ENCODE peak calls at places on chromosomes 5 and 9, in ten cellular contexts. One of them, this sample, is unnamed.

GRCh38 chr5:173282916-173283315 is 45.3 kb downstream of the STC2 start:
- DNase-seq in Daoy: no peak
- DNase-seq in stimulated activated CD8-positive, alpha-beta memory T cell treated with anti-CD3 and anti-CD28 coated beads, Interleukin-7, amount 100 ng/mL, for 4 hours: no peak
- DNase-seq in heart right ventricle: no peak
- DNase-seq in activated CD8-positive, alpha-beta memory T cell treated with anti-CD3 and anti-CD28 coated beads for 24 hours: no peak
- DNase-seq in Right ventricle myocardium inferior: no peak
- DNase-seq in endodermal cell: no peak
- DNase-seq in activated CD4-positive, alpha-beta T cell treated with anti-CD3 and anti-CD28 coated beads, Interleukin-2, amount 50 U/mL, for 1 hour: no peak
- DNase-seq in choroid plexus epithelial cell: no peak
- DNase-seq in aorta: no peak
- DNase-seq in this sample: no peak

GRCh38 chr9:84062538-84062937 is 81.9 kb downstream of the RMI1 start:
- DNase-seq in activated CD8-positive, alpha-beta memory T cell treated with anti-CD3 and anti-CD28 coated beads for 24 hours: no peak
- DNase-seq in activated CD4-positive, alpha-beta T cell treated with anti-CD3 and anti-CD28 coated beads, Interleukin-2, amount 50 U/mL, for 1 hour: no peak
- DNase-seq in choroid plexus epithelial cell: no peak
- DNase-seq in endodermal cell: no peak
- DNase-seq in Daoy: no peak
- DNase-seq in aorta: no peak
- DNase-seq in heart right ventricle: peak; percentile 59
- DNase-seq in Right ventricle myocardium inferior: no peak
- DNase-seq in stimulated activated CD8-positive, alpha-beta memory T cell treated with anti-CD3 and anti-CD28 coated beads, Interleukin-7, amount 100 ng/mL, for 4 hours: no peak
- DNase-seq in this sample: no peak

GRCh38 chr9:126986506-126986951 is 71.9 kb downstream of the RALGPS1 start:
- DNase-seq in Daoy: peak; percentile 91
- DNase-seq in endodermal cell: no peak
- DNase-seq in activated CD4-positive, alpha-beta T cell treated with anti-CD3 and anti-CD28 coated beads, Interleukin-2, amount 50 U/mL, for 1 hour: peak; percentile 18
- DNase-seq in choroid plexus epithelial cell: no peak
- DNase-seq in activated CD8-positive, alpha-beta memory T cell treated with anti-CD3 and anti-CD28 coated beads for 24 hours: no peak
- DNase-seq in heart right ventricle: no peak
- DNase-seq in stimulated activated CD8-positive, alpha-beta memory T cell treated with anti-CD3 and anti-CD28 coated beads, Interleukin-7, amount 100 ng/mL, for 4 hours: no peak
- DNase-seq in Right ventricle myocardium inferior: no peak
- DNase-seq in aorta: no peak
- DNase-seq in this sample: no peak

GRCh38 chr5:143177263-143177994 is 226.1 kb downstream of the NR3C1 start:
- DNase-seq in Right ventricle myocardium inferior: no peak
- DNase-seq in Daoy: peak; percentile 99
- DNase-seq in heart right ventricle: no peak
- DNase-seq in choroid plexus epithelial cell: peak; percentile 59
- DNase-seq in endodermal cell: no peak
- DNase-seq in activated CD4-positive, alpha-beta T cell treated with anti-CD3 and anti-CD28 coated beads, Interleukin-2, amount 50 U/mL, for 1 hour: no peak
- DNase-seq in activated CD8-positive, alpha-beta memory T cell treated with anti-CD3 and anti-CD28 coated beads for 24 hours: no peak
- DNase-seq in aorta: peak; percentile 72
- DNase-seq in stimulated activated CD8-positive, alpha-beta memory T cell treated with anti-CD3 and anti-CD28 coated beads, Interleukin-7, amount 100 ng/mL, for 4 hours: no peak
- DNase-seq in this sample: no peak

GRCh38 chr9:90970603-90971002 is 169.0 kb downstream of the SYK start:
- DNase-seq in activated CD4-positive, alpha-beta T cell treated with anti-CD3 and anti-CD28 coated beads, Interleukin-2, amount 50 U/mL, for 1 hour: no peak
- DNase-seq in activated CD8-positive, alpha-beta memory T cell treated with anti-CD3 and anti-CD28 coated beads for 24 hours: no peak
- DNase-seq in heart right ventricle: no peak
- DNase-seq in Right ventricle myocardium inferior: no peak
- DNase-seq in endodermal cell: no peak
- DNase-seq in aorta: no peak
- DNase-seq in choroid plexus epithelial cell: no peak
- DNase-seq in Daoy: peak; percentile 53
- DNase-seq in stimulated activated CD8-positive, alpha-beta memory T cell treated with anti-CD3 and anti-CD28 coated beads, Interleukin-7, amount 100 ng/mL, for 4 hours: no peak
- DNase-seq in this sample: no peak

GRCh38 chr9:34151398-34151797 is 24.9 kb upstream of the DCAF12 start:
- DNase-seq in activated CD8-positive, alpha-beta memory T cell treated with anti-CD3 and anti-CD28 coated beads for 24 hours: no peak
- DNase-seq in Right ventricle myocardium inferior: no peak
- DNase-seq in endodermal cell: no peak
- DNase-seq in activated CD4-positive, alpha-beta T cell treated with anti-CD3 and anti-CD28 coated beads, Interleukin-2, amount 50 U/mL, for 1 hour: no peak
- DNase-seq in stimulated activated CD8-positive, alpha-beta memory T cell treated with anti-CD3 and anti-CD28 coated beads, Interleukin-7, amount 100 ng/mL, for 4 hours: no peak
- DNase-seq in heart right ventricle: no peak
- DNase-seq in Daoy: no peak
- DNase-seq in aorta: no peak
- DNase-seq in choroid plexus epithelial cell: no peak
- DNase-seq in this sample: no peak

GRCh38 chr5:172088801-172089200 is 82.4 kb upstream of the FBXW11 start:
- DNase-seq in stimulated activated CD8-positive, alpha-beta memory T cell treated with anti-CD3 and anti-CD28 coated beads, Interleukin-7, amount 100 ng/mL, for 4 hours: no peak
- DNase-seq in activated CD4-positive, alpha-beta T cell treated with anti-CD3 and anti-CD28 coated beads, Interleukin-2, amount 50 U/mL, for 1 hour: no peak
- DNase-seq in Right ventricle myocardium inferior: no peak
- DNase-seq in choroid plexus epithelial cell: no peak
- DNase-seq in endodermal cell: peak; percentile 32
- DNase-seq in Daoy: no peak
- DNase-seq in aorta: no peak
- DNase-seq in heart right ventricle: no peak
- DNase-seq in activated CD8-positive, alpha-beta memory T cell treated with anti-CD3 and anti-CD28 coated beads for 24 hours: no peak
- DNase-seq in this sample: no peak

GRCh38 chr5:113250341-113250953 is 184.3 kb downstream of the TSSK1B start:
- DNase-seq in choroid plexus epithelial cell: peak; percentile 100
- DNase-seq in activated CD8-positive, alpha-beta memory T cell treated with anti-CD3 and anti-CD28 coated beads for 24 hours: no peak
- DNase-seq in heart right ventricle: peak; percentile 73
- DNase-seq in Right ventricle myocardium inferior: no peak
- DNase-seq in activated CD4-positive, alpha-beta T cell treated with anti-CD3 and anti-CD28 coated beads, Interleukin-2, amount 50 U/mL, for 1 hour: no peak
- DNase-seq in endodermal cell: no peak
- DNase-seq in aorta: peak; percentile 50
- DNase-seq in stimulated activated CD8-positive, alpha-beta memory T cell treated with anti-CD3 and anti-CD28 coated beads, Interleukin-7, amount 100 ng/mL, for 4 hours: no peak
- DNase-seq in Daoy: peak; percentile 74
- DNase-seq in this sample: no peak

GRCh38 chr9:132472199-132472598 is 62.2 kb downstream of the CFAP77 start:
- DNase-seq in aorta: no peak
- DNase-seq in activated CD8-positive, alpha-beta memory T cell treated with anti-CD3 and anti-CD28 coated beads for 24 hours: no peak
- DNase-seq in heart right ventricle: no peak
- DNase-seq in endodermal cell: no peak
- DNase-seq in Right ventricle myocardium inferior: no peak
- DNase-seq in stimulated activated CD8-positive, alpha-beta memory T cell treated with anti-CD3 and anti-CD28 coated beads, Interleukin-7, amount 100 ng/mL, for 4 hours: no peak
- DNase-seq in Daoy: no peak
- DNase-seq in choroid plexus epithelial cell: no peak
- DNase-seq in activated CD4-positive, alpha-beta T cell treated with anti-CD3 and anti-CD28 coated beads, Interleukin-2, amount 50 U/mL, for 1 hour: no peak
- DNase-seq in this sample: no peak

GRCh38 chr5:72222521-72222920 is 97.5 kb downstream of the MRPS27 start:
- DNase-seq in stimulated activated CD8-positive, alpha-beta memory T cell treated with anti-CD3 and anti-CD28 coated beads, Interleukin-7, amount 100 ng/mL, for 4 hours: no peak
- DNase-seq in choroid plexus epithelial cell: no peak
- DNase-seq in Daoy: no peak
- DNase-seq in heart right ventricle: no peak
- DNase-seq in Right ventricle myocardium inferior: no peak
- DNase-seq in endodermal cell: no peak
- DNase-seq in activated CD8-positive, alpha-beta memory T cell treated with anti-CD3 and anti-CD28 coated beads for 24 hours: no peak
- DNase-seq in activated CD4-positive, alpha-beta T cell treated with anti-CD3 and anti-CD28 coated beads, Interleukin-2, amount 50 U/mL, for 1 hour: no peak
- DNase-seq in aorta: no peak
- DNase-seq in this sample: no peak

GRCh38 chr9:87663556-87663955 is 62.4 kb upstream of the CTSL start:
- DNase-seq in heart right ventricle: no peak
- DNase-seq in Right ventricle myocardium inferior: no peak
- DNase-seq in choroid plexus epithelial cell: no peak
- DNase-seq in activated CD4-positive, alpha-beta T cell treated with anti-CD3 and anti-CD28 coated beads, Interleukin-2, amount 50 U/mL, for 1 hour: no peak
- DNase-seq in endodermal cell: no peak
- DNase-seq in Daoy: no peak
- DNase-seq in stimulated activated CD8-positive, alpha-beta memory T cell treated with anti-CD3 and anti-CD28 coated beads, Interleukin-7, amount 100 ng/mL, for 4 hours: no peak
- DNase-seq in activated CD8-positive, alpha-beta memory T cell treated with anti-CD3 and anti-CD28 coated beads for 24 hours: no peak
- DNase-seq in aorta: no peak
- DNase-seq in this sample: no peak

GRCh38 chr5:155699385-155699784 is 627.6 kb upstream of the SGCD start:
- DNase-seq in Right ventricle myocardium inferior: no peak
- DNase-seq in stimulated activated CD8-positive, alpha-beta memory T cell treated with anti-CD3 and anti-CD28 coated beads, Interleukin-7, amount 100 ng/mL, for 4 hours: no peak
- DNase-seq in Daoy: no peak
- DNase-seq in heart right ventricle: no peak
- DNase-seq in aorta: no peak
- DNase-seq in activated CD8-positive, alpha-beta memory T cell treated with anti-CD3 and anti-CD28 coated beads for 24 hours: no peak
- DNase-seq in activated CD4-positive, alpha-beta T cell treated with anti-CD3 and anti-CD28 coated beads, Interleukin-2, amount 50 U/mL, for 1 hour: no peak
- DNase-seq in endodermal cell: peak; percentile 54
- DNase-seq in choroid plexus epithelial cell: no peak
- DNase-seq in this sample: no peak

GRCh38 chr9:124242331-124243194 is 15.2 kb upstream of the NEK6 start:
- DNase-seq in stimulated activated CD8-positive, alpha-beta memory T cell treated with anti-CD3 and anti-CD28 coated beads, Interleukin-7, amount 100 ng/mL, for 4 hours: no peak
- DNase-seq in heart right ventricle: peak; percentile 55
- DNase-seq in endodermal cell: peak; percentile 67
- DNase-seq in activated CD4-positive, alpha-beta T cell treated with anti-CD3 and anti-CD28 coated beads, Interleukin-2, amount 50 U/mL, for 1 hour: no peak
- DNase-seq in aorta: no peak
- DNase-seq in Daoy: no peak
- DNase-seq in choroid plexus epithelial cell: peak; percentile 51
- DNase-seq in Right ventricle myocardium inferior: no peak
- DNase-seq in activated CD8-positive, alpha-beta memory T cell treated with anti-CD3 and anti-CD28 coated beads for 24 hours: no peak
- DNase-seq in this sample: no peak

GRCh38 chr9:138010861-138011260 is 133.3 kb downstream of the CACNA1B start:
- DNase-seq in activated CD8-positive, alpha-beta memory T cell treated with anti-CD3 and anti-CD28 coated beads for 24 hours: no peak
- DNase-seq in stimulated activated CD8-positive, alpha-beta memory T cell treated with anti-CD3 and anti-CD28 coated beads, Interleukin-7, amount 100 ng/mL, for 4 hours: no peak
- DNase-seq in choroid plexus epithelial cell: no peak
- DNase-seq in Right ventricle myocardium inferior: no peak
- DNase-seq in endodermal cell: no peak
- DNase-seq in Daoy: no peak
- DNase-seq in aorta: no peak
- DNase-seq in heart right ventricle: no peak
- DNase-seq in activated CD4-positive, alpha-beta T cell treated with anti-CD3 and anti-CD28 coated beads, Interleukin-2, amount 50 U/mL, for 1 hour: no peak
- DNase-seq in this sample: no peak

GRCh38 chr5:68441309-68441708 is 225.8 kb downstream of the PIK3R1 start:
- DNase-seq in choroid plexus epithelial cell: no peak
- DNase-seq in activated CD8-positive, alpha-beta memory T cell treated with anti-CD3 and anti-CD28 coated beads for 24 hours: no peak
- DNase-seq in aorta: no peak
- DNase-seq in Daoy: no peak
- DNase-seq in endodermal cell: no peak
- DNase-seq in Right ventricle myocardium inferior: no peak
- DNase-seq in stimulated activated CD8-positive, alpha-beta memory T cell treated with anti-CD3 and anti-CD28 coated beads, Interleukin-7, amount 100 ng/mL, for 4 hours: no peak
- DNase-seq in heart right ventricle: no peak
- DNase-seq in activated CD4-positive, alpha-beta T cell treated with anti-CD3 and anti-CD28 coated beads, Interleukin-2, amount 50 U/mL, for 1 hour: no peak
- DNase-seq in this sample: no peak

GRCh38 chr5:78547731-78548189 is 100.8 kb downstream of the LHFPL2 start:
- DNase-seq in choroid plexus epithelial cell: peak; percentile 93
- DNase-seq in activated CD8-positive, alpha-beta memory T cell treated with anti-CD3 and anti-CD28 coated beads for 24 hours: no peak
- DNase-seq in endodermal cell: no peak
- DNase-seq in stimulated activated CD8-positive, alpha-beta memory T cell treated with anti-CD3 and anti-CD28 coated beads, Interleukin-7, amount 100 ng/mL, for 4 hours: no peak
- DNase-seq in Right ventricle myocardium inferior: peak; percentile 92
- DNase-seq in heart right ventricle: peak; percentile 96
- DNase-seq in activated CD4-positive, alpha-beta T cell treated with anti-CD3 and anti-CD28 coated beads, Interleukin-2, amount 50 U/mL, for 1 hour: no peak
- DNase-seq in Daoy: peak; percentile 95
- DNase-seq in aorta: peak; percentile 95
- DNase-seq in this sample: no peak

GRCh38 chr9:7973123-7973522 is 173.5 kb upstream of the DMAC1 start:
- DNase-seq in endodermal cell: no peak
- DNase-seq in heart right ventricle: no peak
- DNase-seq in stimulated activated CD8-positive, alpha-beta memory T cell treated with anti-CD3 and anti-CD28 coated beads, Interleukin-7, amount 100 ng/mL, for 4 hours: no peak
- DNase-seq in Right ventricle myocardium inferior: no peak
- DNase-seq in activated CD4-positive, alpha-beta T cell treated with anti-CD3 and anti-CD28 coated beads, Interleukin-2, amount 50 U/mL, for 1 hour: no peak
- DNase-seq in Daoy: no peak
- DNase-seq in choroid plexus epithelial cell: no peak
- DNase-seq in activated CD8-positive, alpha-beta memory T cell treated with anti-CD3 and anti-CD28 coated beads for 24 hours: no peak
- DNase-seq in aorta: no peak
- DNase-seq in this sample: no peak

GRCh38 chr9:79193001-79193400 is 378.8 kb upstream of the TLE4 start:
- DNase-seq in stimulated activated CD8-positive, alpha-beta memory T cell treated with anti-CD3 and anti-CD28 coated beads, Interleukin-7, amount 100 ng/mL, for 4 hours: no peak
- DNase-seq in heart right ventricle: no peak
- DNase-seq in endodermal cell: no peak
- DNase-seq in choroid plexus epithelial cell: peak; percentile 61
- DNase-seq in Right ventricle myocardium inferior: no peak
- DNase-seq in Daoy: no peak
- DNase-seq in aorta: no peak
- DNase-seq in activated CD8-positive, alpha-beta memory T cell treated with anti-CD3 and anti-CD28 coated beads for 24 hours: no peak
- DNase-seq in activated CD4-positive, alpha-beta T cell treated with anti-CD3 and anti-CD28 coated beads, Interleukin-2, amount 50 U/mL, for 1 hour: no peak
- DNase-seq in this sample: no peak

GRCh38 chr5:80083115-80083890 is 48.2 kb downstream of the THBS4 start:
- DNase-seq in activated CD8-positive, alpha-beta memory T cell treated with anti-CD3 and anti-CD28 coated beads for 24 hours: peak; percentile 80
- DNase-seq in Right ventricle myocardium inferior: no peak
- DNase-seq in endodermal cell: peak; percentile 75
- DNase-seq in heart right ventricle: peak; percentile 31
- DNase-seq in Daoy: peak; percentile 61
- DNase-seq in aorta: no peak
- DNase-seq in stimulated activated CD8-positive, alpha-beta memory T cell treated with anti-CD3 and anti-CD28 coated beads, Interleukin-7, amount 100 ng/mL, for 4 hours: no peak
- DNase-seq in choroid plexus epithelial cell: peak; percentile 79
- DNase-seq in activated CD4-positive, alpha-beta T cell treated with anti-CD3 and anti-CD28 coated beads, Interleukin-2, amount 50 U/mL, for 1 hour: no peak
- DNase-seq in this sample: no peak

GRCh38 chr5:156174225-156174624 is 152.7 kb upstream of the SGCD start:
- DNase-seq in Right ventricle myocardium inferior: no peak
- DNase-seq in aorta: no peak
- DNase-seq in choroid plexus epithelial cell: no peak
- DNase-seq in heart right ventricle: no peak
- DNase-seq in activated CD4-positive, alpha-beta T cell treated with anti-CD3 and anti-CD28 coated beads, Interleukin-2, amount 50 U/mL, for 1 hour: no peak
- DNase-seq in stimulated activated CD8-positive, alpha-beta memory T cell treated with anti-CD3 and anti-CD28 coated beads, Interleukin-7, amount 100 ng/mL, for 4 hours: no peak
- DNase-seq in activated CD8-positive, alpha-beta memory T cell treated with anti-CD3 and anti-CD28 coated beads for 24 hours: no peak
- DNase-seq in endodermal cell: no peak
- DNase-seq in Daoy: no peak
- DNase-seq in this sample: no peak

GRCh38 chr5:14373685-14374084 is 207.9 kb upstream of the OTULINL start:
- DNase-seq in heart right ventricle: no peak
- DNase-seq in endodermal cell: no peak
- DNase-seq in stimulated activated CD8-positive, alpha-beta memory T cell treated with anti-CD3 and anti-CD28 coated beads, Interleukin-7, amount 100 ng/mL, for 4 hours: no peak
- DNase-seq in activated CD8-positive, alpha-beta memory T cell treated with anti-CD3 and anti-CD28 coated beads for 24 hours: no peak
- DNase-seq in aorta: no peak
- DNase-seq in Right ventricle myocardium inferior: no peak
- DNase-seq in choroid plexus epithelial cell: no peak
- DNase-seq in Daoy: no peak
- DNase-seq in activated CD4-positive, alpha-beta T cell treated with anti-CD3 and anti-CD28 coated beads, Interleukin-2, amount 50 U/mL, for 1 hour: no peak
- DNase-seq in this sample: no peak

GRCh38 chr9:81844131-81844567 is 84.1 kb upstream of the SPATA31D4 start:
- DNase-seq in aorta: no peak
- DNase-seq in Right ventricle myocardium inferior: no peak
- DNase-seq in stimulated activated CD8-positive, alpha-beta memory T cell treated with anti-CD3 and anti-CD28 coated beads, Interleukin-7, amount 100 ng/mL, for 4 hours: no peak
- DNase-seq in choroid plexus epithelial cell: no peak
- DNase-seq in activated CD8-positive, alpha-beta memory T cell treated with anti-CD3 and anti-CD28 coated beads for 24 hours: no peak
- DNase-seq in endodermal cell: no peak
- DNase-seq in Daoy: peak; percentile 39
- DNase-seq in activated CD4-positive, alpha-beta T cell treated with anti-CD3 and anti-CD28 coated beads, Interleukin-2, amount 50 U/mL, for 1 hour: no peak
- DNase-seq in heart right ventricle: no peak
- DNase-seq in this sample: no peak

GRCh38 chr5:134114886-134115805 is 665 bp downstream of the TCF7 start:
- DNase-seq in Daoy: peak; percentile 55
- DNase-seq in endodermal cell: peak; percentile 94
- DNase-seq in activated CD8-positive, alpha-beta memory T cell treated with anti-CD3 and anti-CD28 coated beads for 24 hours: peak; percentile 87
- DNase-seq in aorta: no peak
- DNase-seq in activated CD4-positive, alpha-beta T cell treated with anti-CD3 and anti-CD28 coated beads, Interleukin-2, amount 50 U/mL, for 1 hour: peak; percentile 79
- DNase-seq in Right ventricle myocardium inferior: no peak
- DNase-seq in choroid plexus epithelial cell: no peak
- DNase-seq in stimulated activated CD8-positive, alpha-beta memory T cell treated with anti-CD3 and anti-CD28 coated beads, Interleukin-7, amount 100 ng/mL, for 4 hours: peak; percentile 78
- DNase-seq in heart right ventricle: no peak
- DNase-seq in this sample: peak; percentile 43